ENCODE peak calls at places on chromosomes 1 and 21, in seven cellular contexts. T, J, N, E, I, C and W are unnamed samples.

GRCh38 chr1:160261526-160261877 is 847 bp downstream of the DCAF8 start:
- DNase-seq in E (peak; percentile 54), C (no peak), J (peak; percentile 44), T (no peak), I (no peak), N (peak; percentile 42), W (peak; percentile 62)

GRCh38 chr1:116414364-116414763 is 41.3 kb downstream of the ATP1A1 start:
- DNase-seq in C (no peak), T (no peak), I (no peak), J (no peak), N (no peak), E (no peak), W (no peak)

GRCh38 chr1:165598676-165599059 is 32.4 kb upstream of the MGST3 start:
- DNase-seq in N (no peak), T (no peak), C (no peak), J (no peak), I (no peak), E (no peak), W (no peak)

GRCh38 chr1:197786280-197786679 is 11.0 kb upstream of the DENND1B start:
- DNase-seq in E (no peak), T (no peak), J (no peak), C (no peak), I (no peak), N (no peak), W (no peak)

GRCh38 chr1:24094554-24094953 is 17.4 kb downstream of the MYOM3 start:
- DNase-seq in E (no peak), N (no peak), T (no peak), J (no peak), C (no peak), I (no peak), W (no peak)

GRCh38 chr21:14690886-14691285 is 144.8 kb upstream of the SAMSN1 start:
- DNase-seq in N (no peak), E (no peak), J (no peak), T (no peak), C (no peak), I (no peak), W (no peak)

GRCh38 chr1:212485895-212486590 is 53.3 kb downstream of the NENF start:
- DNase-seq in T (peak; percentile 90), J (peak; percentile 38), E (peak; percentile 69), N (peak; percentile 50), I (peak; percentile 74), C (peak; percentile 88), W (peak; percentile 84)

GRCh38 chr1:55329091-55329490 is 113.9 kb upstream of the USP24 start:
- DNase-seq in I (peak; percentile 49), C (no peak), J (no peak), N (no peak), T (no peak), E (no peak), W (no peak)

GRCh38 chr1:227787513-227788278 is 27.8 kb upstream of the PRSS38 start:
- DNase-seq in T (peak; percentile 96), N (peak; percentile 96), J (peak; percentile 83), I (peak; percentile 92), C (peak; percentile 97), E (peak; percentile 95), W (peak; percentile 97)

GRCh38 chr1:178634445-178634844 is 90.6 kb upstream of the RALGPS2 start:
- DNase-seq in C (no peak), I (peak; percentile 49), J (no peak), N (no peak), T (no peak), E (no peak), W (no peak)

GRCh38 chr1:34781071-34781843 is at the start of gene GJB3:
- DNase-seq in E (peak; percentile 47), T (peak; percentile 29), N (no peak), I (no peak), J (no peak), C (peak; percentile 72), W (no peak)

GRCh38 chr1:17409391-17409811 is 30.1 kb downstream of the RCC2 start:
- DNase-seq in I (peak; percentile 62), E (no peak), N (no peak), J (no peak), T (no peak), C (no peak), W (peak; percentile 45)

DNA sequence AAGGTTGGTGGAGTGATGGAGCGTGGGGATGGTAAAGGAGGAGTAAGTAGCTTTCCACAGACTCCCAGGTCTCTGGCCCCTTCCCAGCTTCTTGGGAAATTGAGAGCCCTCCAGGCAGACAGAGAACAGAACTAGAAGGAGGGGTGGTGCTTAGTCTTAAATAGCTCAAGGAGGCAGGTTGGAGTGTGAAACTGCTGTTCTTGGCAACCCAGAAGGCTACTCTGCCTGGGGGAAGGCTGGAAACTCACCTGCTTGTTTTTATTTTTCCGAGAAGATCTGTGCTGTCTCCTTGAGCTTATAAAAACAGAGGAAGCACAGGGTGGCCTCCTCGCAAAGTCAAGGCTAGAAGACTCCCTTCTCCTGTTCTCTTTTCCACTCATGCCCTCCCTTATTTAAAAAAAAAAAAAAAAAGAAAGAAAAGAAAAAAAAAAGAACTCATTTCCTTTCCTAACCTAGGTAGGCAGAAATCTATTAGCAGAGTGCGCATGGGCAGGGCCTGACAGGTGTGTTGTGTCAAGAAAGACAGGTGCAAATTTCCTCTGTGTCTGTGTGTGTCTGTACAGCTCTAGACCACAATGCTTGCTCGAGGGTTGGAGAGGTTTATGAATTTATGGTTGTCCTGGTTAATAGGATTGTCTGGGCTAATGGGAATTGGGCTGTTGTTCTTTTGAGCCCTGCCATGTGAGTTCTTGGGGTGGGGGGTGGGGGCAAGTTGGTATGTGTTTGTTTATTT is 2.1 kb downstream of the PROX1 start:
- DNase-seq in N (no peak), E (peak; percentile 35), I (no peak), T (no peak), J (no peak), C (no peak), W (peak; percentile 80)
- H3K4me3 ChIP-seq in N (peak overlapping the region; percentile 3), E (peak overlapping the region; percentile 47), I (peak overlapping the region; percentile 72), T (no peak overlapping the region), J (peak overlapping the region; percentile 65), C (peak overlapping the region; percentile 49), W (peak overlapping the region; percentile 53)

GRCh38 chr1:27111771-27112573 is 43.0 kb downstream of the SLC9A1 start:
- DNase-seq in E (peak; percentile 80), J (peak; percentile 47), C (peak; percentile 92), I (peak; percentile 92), T (peak; percentile 93), N (peak; percentile 92), W (peak; percentile 92)
- H3K27ac ChIP-seq in E (peak overlapping the region; percentile 67), J (peak overlapping the region; percentile 27), C (peak overlapping the region; percentile 69), I (peak overlapping the region; percentile 80), T (peak overlapping the region; percentile 63), N (peak overlapping the region; percentile 35), W (peak overlapping the region; percentile 43)

DNA sequence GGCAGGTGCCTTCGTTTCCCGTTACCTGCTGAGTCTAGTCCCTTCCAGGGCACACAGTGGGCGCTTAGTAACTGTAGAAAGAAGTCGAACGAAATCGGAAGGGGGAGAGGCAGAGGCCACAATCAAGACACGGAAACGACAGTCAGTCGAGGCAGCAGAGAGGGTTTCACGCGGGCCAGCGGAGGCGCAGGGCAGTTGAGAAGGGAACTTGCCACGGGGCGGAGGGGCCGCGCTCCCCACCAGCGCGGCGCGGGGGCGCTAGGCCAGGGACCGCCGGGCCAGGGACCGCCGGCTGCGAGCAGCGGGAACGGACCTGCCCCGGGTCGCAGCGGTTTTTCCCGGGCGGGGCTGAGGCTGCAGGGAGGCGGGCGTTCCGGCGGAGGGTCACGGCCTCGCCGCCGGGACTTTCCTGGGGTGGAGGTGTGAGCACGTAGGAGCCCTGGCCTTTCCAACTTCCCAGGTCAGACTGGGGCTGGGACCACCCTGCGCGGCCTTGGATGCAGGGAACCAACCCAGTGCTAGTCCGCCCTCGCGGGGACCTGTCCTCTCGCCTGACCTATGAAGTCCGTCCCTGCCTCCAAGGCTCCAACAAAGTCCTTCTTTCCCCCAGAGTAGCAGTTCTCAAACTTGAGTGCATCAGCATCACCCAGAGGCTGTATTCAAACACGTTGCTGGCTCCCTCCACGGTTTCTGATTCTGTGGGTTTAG is 150.1 kb upstream of the FGGY start:
- DNase-seq in I (peak; percentile 72), T (peak; percentile 50), C (peak; percentile 70), N (peak; percentile 29), J (peak; percentile 36), E (peak; percentile 56), W (peak; percentile 39)
- TF ChIP-seq CTCF in I (peak; percentile 43), T (no peak), C (peak; percentile 29), N (no peak), J (no peak), E (no peak), W (peak; percentile 27)

GRCh38 chr1:91771717-91772116 is 114.2 kb downstream of the TGFBR3 start:
- DNase-seq in I (no peak), N (no peak), T (no peak), E (no peak), C (no peak), J (no peak), W (no peak)

GRCh38 chr1:91775227-91775626 is 110.7 kb downstream of the TGFBR3 start:
- DNase-seq in E (no peak), N (no peak), I (no peak), C (no peak), T (no peak), J (no peak), W (no peak)

GRCh38 chr1:91777196-91777595 is 108.8 kb downstream of the TGFBR3 start:
- DNase-seq in I (no peak), C (no peak), J (no peak), T (no peak), N (no peak), E (no peak), W (no peak)

GRCh38 chr1:91776068-91776794 is 109.7 kb downstream of the TGFBR3 start:
- DNase-seq in C (no peak), E (no peak), J (no peak), N (no peak), I (no peak), T (no peak), W (peak; percentile 51)

GRCh38 chr1:91774520-91775203 is 111.3 kb downstream of the TGFBR3 start:
- DNase-seq in E (no peak), C (no peak), T (no peak), N (no peak), J (no peak), I (no peak), W (no peak)
- H3K4me3 ChIP-seq in E (no peak overlapping the region), C (no peak overlapping the region), T (no peak overlapping the region), N (no peak overlapping the region), J (no peak overlapping the region), I (no peak overlapping the region), W (no peak overlapping the region)

DNA sequence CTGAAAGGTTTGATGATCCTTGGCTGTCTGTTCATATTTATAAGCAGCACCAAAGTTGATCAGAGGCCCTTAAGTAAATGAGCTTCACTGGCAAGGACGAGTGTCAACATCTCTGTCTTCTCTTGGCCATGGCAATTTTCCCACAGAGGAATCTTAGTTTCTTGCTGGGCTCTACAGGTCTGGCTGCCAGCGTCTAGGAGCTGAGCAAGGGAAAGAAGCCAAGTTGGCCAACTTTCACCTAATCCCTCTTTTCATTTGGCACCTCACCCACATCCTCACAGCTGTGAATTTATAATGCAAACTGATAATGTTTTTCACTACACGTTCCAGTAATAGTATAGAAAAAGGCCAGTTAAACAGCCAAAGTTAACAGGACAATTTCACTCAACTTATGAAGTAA is 99.0 kb upstream of the LBR start:
- DNase-seq in E (no peak), I (no peak), N (no peak), T (no peak), J (no peak), C (no peak), W (peak; percentile 67)
- H3K27ac ChIP-seq in E (no peak overlapping the region), I (no peak overlapping the region), N (no peak overlapping the region), T (no peak overlapping the region), J (no peak overlapping the region), C (no peak overlapping the region), W (no peak overlapping the region)